ENCODE peak calls at places on chromosomes 12 and 14, in five cellular contexts. Q is lower lobe of right lung, Y is foreskin fibroblast, S is HCT116, P is brain microvascular endothelial cell. G is an unnamed sample.

GRCh38 chr12:128323526-128323925 is 56.6 kb downstream of the TMEM132C start:
- DNase-seq in Q (no peak), S (no peak), Y (no peak), P (no peak), G (no peak)

GRCh38 chr12:90682398-90682797 is 272.6 kb downstream of the CCER1 start:
- DNase-seq in Q (no peak), Y (peak; percentile 77), S (no peak), P (peak; percentile 90), G (peak; percentile 67)

GRCh38 chr14:99964979-99965378 is 100.2 kb upstream of the EVL start:
- DNase-seq in P (no peak), Y (no peak), Q (no peak), S (no peak), G (no peak)

GRCh38 chr14:100294963-100295330 is 11.3 kb downstream of the SLC25A29 start:
- DNase-seq in S (no peak), P (no peak), Q (no peak), Y (no peak), G (no peak)

GRCh38 chr14:105537580-105538474 is 11.4 kb downstream of the TMEM121 start:
- DNase-seq in P (peak; percentile 24), Q (peak; percentile 78), S (no peak), Y (no peak), G (no peak)

GRCh38 chr14:41922014-41922413 is 315.3 kb downstream of the LRFN5 start:
- DNase-seq in Y (no peak), S (no peak), P (no peak), Q (no peak), G (no peak)

GRCh38 chr14:26794731-26795130 is 196.9 kb upstream of the NOVA1 start:
- DNase-seq in S (no peak), P (no peak), Y (peak; percentile 13), Q (no peak), G (no peak)

GRCh38 chr12:48750215-48750614 is 33.7 kb upstream of the CCNT1 start:
- DNase-seq in Y (peak; percentile 14), P (no peak), Q (no peak), S (no peak), G (no peak)

GRCh38 chr12:58233886-58234285 is 292.5 kb downstream of the ATP23 start:
- DNase-seq in Y (no peak), P (no peak), S (no peak), Q (no peak), G (no peak)

GRCh38 chr12:112018571-112019237 is 5.5 kb downstream of the ERP29 start:
- DNase-seq in Y (peak; percentile 75), P (peak; percentile 72), Q (no peak), S (no peak), G (peak; percentile 49)

GRCh38 chr12:107369679-107370078 is 276.3 kb upstream of the CRY1 start:
- DNase-seq in Q (no peak), S (no peak), P (no peak), Y (no peak), G (no peak)

GRCh38 chr14:37623552-37623951 is 28.1 kb downstream of the TTC6 start:
- DNase-seq in S (peak; percentile 1), P (peak; percentile 90), Q (no peak), Y (peak; percentile 92), G (peak; percentile 50)

DNA sequence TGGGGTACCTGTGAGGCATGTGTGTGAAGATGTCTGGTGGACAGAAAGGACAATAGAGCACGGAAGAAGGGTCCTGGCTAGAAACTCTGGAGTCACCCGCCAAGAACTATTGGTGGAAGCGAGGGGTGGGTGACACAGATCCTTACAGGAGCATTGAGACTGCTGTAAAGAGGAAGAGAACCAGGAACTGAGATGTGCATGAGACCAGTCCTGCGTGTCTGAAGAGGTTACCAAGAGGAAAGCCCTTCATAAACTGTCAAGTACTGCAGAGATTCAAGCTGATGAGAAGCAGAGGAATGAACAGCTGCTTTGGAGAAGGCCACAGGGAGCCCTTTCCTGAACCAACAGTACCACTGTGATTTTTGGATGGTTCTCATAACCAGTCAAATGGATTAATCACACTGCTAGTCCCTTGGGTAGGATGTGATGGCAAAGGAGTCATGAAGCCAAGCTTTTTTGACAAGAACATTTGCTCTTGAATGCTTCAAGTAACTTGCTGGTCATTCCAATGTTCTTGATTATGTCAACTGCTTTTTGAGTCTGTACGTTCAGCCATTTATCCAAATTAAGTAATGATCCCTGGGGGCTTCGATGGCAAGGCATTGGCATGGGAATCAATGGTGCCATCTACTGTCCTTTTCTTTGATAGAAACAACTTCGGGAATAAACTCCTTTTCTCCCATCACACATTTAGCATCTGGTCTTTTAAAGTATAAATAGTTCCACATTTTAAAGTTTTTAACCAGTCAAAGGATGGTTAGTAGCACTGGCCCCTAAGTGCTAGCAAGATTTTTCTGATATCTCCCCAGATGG is 42.9 kb downstream of the GPR135 start:
- DNase-seq in P (no peak), Y (no peak), Q (no peak), S (no peak), G (no peak)
- TF ChIP-seq CTCF in P (peak; percentile 41), Y (no peak), Q (peak; percentile 16), S (peak; percentile 30), G (no peak)

GRCh38 chr14:20632448-20632830 is 9.1 kb downstream of the OR6S1 start:
- DNase-seq in Q (no peak), S (no peak), P (no peak), Y (no peak), G (no peak)

GRCh38 chr14:20631023-20631820 is 10.3 kb downstream of the OR6S1 start:
- DNase-seq in Y (no peak), S (no peak), P (peak; percentile 69), Q (no peak), G (no peak)

GRCh38 chr14:20632831-20633771 is 8.4 kb downstream of the OR6S1 start:
- DNase-seq in S (no peak), Q (no peak), Y (peak; percentile 69), P (peak; percentile 85), G (no peak)

GRCh38 chr14:20630340-20631022 is 11.0 kb downstream of the OR6S1 start:
- DNase-seq in Y (no peak), S (peak; percentile 84), Q (no peak), P (peak; percentile 70), G (no peak)

GRCh38 chr14:20631821-20632389 is 9.6 kb downstream of the OR6S1 start:
- DNase-seq in Q (peak; percentile 64), Y (peak; percentile 68), S (no peak), P (peak; percentile 72), G (no peak)
- H3K4me3 ChIP-seq in Q (peak overlapping the region; percentile 40), Y (peak overlapping the region; percentile 15), S (peak overlapping the region; percentile 42), P (peak overlapping the region; percentile 61), G (peak overlapping the region; percentile 40)

DNA sequence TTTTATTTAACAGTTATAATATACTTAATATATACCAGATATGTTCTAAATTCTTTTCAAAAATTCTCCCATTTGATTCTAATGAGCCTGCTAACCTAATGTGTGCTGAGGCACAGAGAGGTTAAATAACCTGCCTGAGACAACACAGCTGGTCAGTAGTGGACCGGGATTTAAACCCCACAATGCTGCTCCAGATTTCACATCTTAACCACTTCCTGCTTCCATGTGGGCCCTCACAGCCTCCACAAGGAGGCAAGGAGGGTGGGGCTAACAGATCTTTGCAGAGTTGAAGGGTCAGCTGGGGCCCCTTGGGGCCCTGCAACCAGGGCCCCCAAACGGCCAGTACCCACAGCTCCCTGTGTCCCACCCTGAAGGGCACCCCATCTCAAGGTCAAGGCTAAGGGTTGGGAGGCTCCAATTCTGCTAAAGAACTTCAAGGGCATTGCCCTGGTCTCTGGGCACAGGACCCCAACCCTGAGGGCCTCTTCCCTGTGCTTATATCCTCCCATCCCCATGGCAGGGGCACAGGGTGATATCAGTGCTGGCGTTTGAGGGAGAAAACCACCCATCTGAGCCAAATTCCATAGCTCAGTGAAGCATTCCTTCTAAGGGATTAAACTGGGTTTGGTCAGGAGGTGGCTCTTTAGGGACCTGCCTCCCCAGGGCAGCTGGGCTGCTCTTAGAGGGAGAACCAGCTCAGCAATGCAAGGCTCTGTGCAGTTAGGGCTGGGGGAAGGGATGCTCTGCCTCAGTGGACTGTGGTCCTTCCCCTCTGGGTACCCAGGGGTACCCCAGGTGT is 2.2 kb downstream of the KRT80 start:
- DNase-seq in Q (no peak), P (no peak), S (no peak), Y (no peak), G (no peak)
- TF ChIP-seq CTCF in Q (no peak), P (peak; percentile 26), S (no peak), Y (no peak), G (no peak)

GRCh38 chr14:64644629-64645028 is 59.6 kb upstream of the PLEKHG3 start:
- DNase-seq in Q (no peak), Y (no peak), P (no peak), S (no peak), G (no peak)
- H3K4me3 ChIP-seq in Q (no peak overlapping the region), Y (no peak overlapping the region), P (no peak overlapping the region), S (no peak overlapping the region), G (no peak overlapping the region)

GRCh38 chr14:33375781-33376180 is 437.1 kb downstream of the NPAS3 start:
- DNase-seq in Q (no peak), P (peak; percentile 67), Y (no peak), S (no peak), G (peak; percentile 62)

GRCh38 chr14:33376510-33376909 is 437.8 kb downstream of the NPAS3 start:
- DNase-seq in Y (no peak), Q (no peak), P (peak; percentile 24), S (no peak), G (no peak)

DNA sequence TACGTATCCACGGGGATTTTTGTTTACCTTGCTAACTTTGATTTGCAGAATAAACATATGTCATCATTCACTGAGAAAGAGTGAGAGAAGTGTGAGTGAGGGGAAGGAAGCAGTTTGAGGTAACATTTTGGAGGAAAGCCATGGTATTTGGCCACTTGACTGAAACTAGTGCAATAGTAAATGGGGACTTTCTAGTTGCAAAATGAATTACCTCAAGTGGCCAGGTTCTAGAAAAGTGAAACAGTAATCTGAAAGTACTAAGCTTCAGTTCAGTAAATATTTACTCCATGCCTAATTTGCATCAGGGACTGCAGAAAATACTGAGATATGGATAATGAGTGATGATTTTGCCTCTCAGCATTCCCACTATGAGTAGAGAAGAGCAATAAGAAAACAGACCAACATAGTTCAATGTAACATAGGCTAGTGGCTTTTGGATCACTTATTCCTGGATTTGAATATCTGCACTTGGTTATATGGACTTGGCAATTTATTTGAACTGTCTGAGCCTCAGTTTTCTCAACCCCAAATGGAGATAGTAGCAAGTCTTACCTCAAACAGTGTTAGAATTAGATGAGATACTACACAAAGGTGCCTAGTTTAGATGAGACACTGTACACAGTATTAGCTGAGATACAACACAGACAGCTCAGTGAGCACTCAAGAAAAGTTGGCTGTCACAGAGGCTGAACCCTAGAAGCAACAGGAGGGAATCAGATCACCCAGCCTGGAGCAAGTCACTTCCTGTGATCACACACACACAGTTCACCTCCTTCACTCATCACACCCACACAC is 439.1 kb downstream of the NPAS3 start:
- DNase-seq in Y (no peak), P (no peak), Q (no peak), S (no peak), G (no peak)
- TF ChIP-seq CTCF in Y (no peak), P (no peak), Q (no peak), S (no peak), G (no peak)

GRCh38 chr14:54314365-54315134 is 82.3 kb upstream of the CDKN3 start:
- DNase-seq in S (no peak), P (no peak), Q (no peak), Y (no peak), G (no peak)

GRCh38 chr14:54310151-54310851 is 86.5 kb upstream of the CDKN3 start:
- DNase-seq in S (no peak), Y (no peak), Q (no peak), P (no peak), G (no peak)

GRCh38 chr14:54309615-54310014 is 87.2 kb upstream of the CDKN3 start:
- DNase-seq in Y (no peak), S (no peak), Q (no peak), P (no peak), G (no peak)

GRCh38 chr14:54310852-54311230 is 86.0 kb upstream of the CDKN3 start:
- DNase-seq in Q (no peak), Y (no peak), P (no peak), S (no peak), G (no peak)

GRCh38 chr14:54312166-54312801 is 84.5 kb upstream of the CDKN3 start:
- DNase-seq in P (peak; percentile 80), Q (no peak), S (peak; percentile 62), Y (peak; percentile 95), G (peak; percentile 88)
- H3K4me3 ChIP-seq in P (no peak overlapping the region), Q (no peak overlapping the region), S (peak overlapping the region; percentile 1), Y (no peak overlapping the region), G (no peak overlapping the region)

G was measured in astrocyte of the cerebellum.